ENCODE peak calls at places on chromosomes 16 and 17, in six cellular contexts. F, Z, U, N, G and I are unnamed samples.

GRCh38 chr17:63838586-63839184 is 3.8 kb downstream of the SMARCD2 start:
- DNase-seq in F (no peak), Z (no peak), U (no peak), N (peak), G (no peak), I (peak)

GRCh38 chr16:88478115-88478514 is 25.0 kb downstream of the ZFPM1 start:
- DNase-seq in F (no peak), Z (peak), U (no peak), N (no peak), G (no peak), I (no peak)

GRCh38 chr17:40953876-40954275 is 12.9 kb downstream of the KRT39 start:
- DNase-seq in F (no peak), Z (no peak), U (no peak), N (peak), G (no peak), I (no peak)

GRCh38 chr17:75110307-75110937 is 653 bp downstream of the ARMC7 start:
- DNase-seq in F (no peak), Z (no peak), U (no peak), N (no peak), G (no peak), I (no peak)

GRCh38 chr17:50949128-50950001 is 83.2 kb upstream of the TOB1 start:
- DNase-seq in F (no peak), Z (no peak), U (no peak), N (no peak), G (no peak), I (no peak)

GRCh38 chr17:29133146-29133713 is 47.0 kb downstream of the MYO18A start:
- DNase-seq in F (no peak), Z (no peak), U (peak), N (peak), G (no peak), I (no peak)

GRCh38 chr16:85348921-85349334 is 236.7 kb upstream of the CIBAR2 start:
- DNase-seq in F (no peak), Z (no peak), U (no peak), N (no peak), G (no peak), I (no peak)

GRCh38 chr17:45318561-45319230 is 1.9 kb upstream of the MAP3K14 start:
- DNase-seq in F (no peak), Z (no peak), U (peak), N (no peak), G (no peak), I (no peak)

GRCh38 chr17:27572665-27573064 is 58.3 kb upstream of the LGALS9 start:
- DNase-seq in F (no peak), Z (no peak), U (no peak), N (no peak), G (no peak), I (no peak)

GRCh38 chr17:13384626-13385025 is 217.1 kb downstream of the HS3ST3A1 start:
- DNase-seq in F (no peak), Z (no peak), U (no peak), N (no peak), G (no peak), I (no peak)

GRCh38 chr17:38705803-38706624 is 941 bp downstream of the MLLT6 start:
- DNase-seq in F (no peak), Z (no peak), U (no peak), N (peak), G (no peak), I (peak)

GRCh38 chr16:30018731-30019158 is 4.3 kb upstream of the C16orf92 start:
- DNase-seq in F (no peak), Z (no peak), U (peak), N (no peak), G (no peak), I (no peak)

GRCh38 chr16:66443269-66443652 is 16.2 kb downstream of the BEAN1 start:
- DNase-seq in F (no peak), Z (no peak), U (no peak), N (no peak), G (no peak), I (no peak)

GRCh38 chr16:50244140-50244503 is 22.2 kb upstream of the ADCY7 start:
- DNase-seq in F (no peak), Z (no peak), U (no peak), N (no peak), G (no peak), I (no peak)

GRCh38 chr16:2009302-2009711 is 314 bp downstream of the ZNF598 start:
- DNase-seq in F (no peak), Z (no peak), U (no peak), N (no peak), G (no peak), I (peak)

GRCh38 chr17:56499799-56500388 is 93.6 kb upstream of the NOG start:
- DNase-seq in F (no peak), Z (peak), U (peak), N (peak), G (peak), I (peak)

GRCh38 chr17:29573871-29574731 is 5.6 kb downstream of the TP53I13 start:
- DNase-seq in F (no peak), Z (no peak), U (no peak), N (no peak), G (no peak), I (no peak)

GRCh38 chr16:58264961-58265479 is 29.8 kb downstream of the PRSS54 start:
- DNase-seq in F (no peak), Z (no peak), U (peak), N (peak), G (peak), I (no peak)

GRCh38 chr16:55508941-55509920 is at the start of gene LPCAT2:
- DNase-seq in F (no peak), Z (no peak), U (peak), N (peak), G (peak), I (no peak)

GRCh38 chr16:12089492-12090161 is 113.1 kb downstream of the SNX29 start:
- DNase-seq in F (no peak), Z (no peak), U (peak), N (peak), G (no peak), I (no peak)